ENCODE peak calls at places on chromosomes 6 and 20, in four cellular contexts. One of them, this sample, is unnamed.

GRCh38 chr6:45625191-45625664 is 247.5 kb upstream of the SUPT3H start:
- DNase-seq in HepG2: no peak
- DNase-seq in PC-3: peak
- DNase-seq in neural progenitor cell: no peak
- DNase-seq in this sample: no peak

GRCh38 chr6:117624869-117625481 is 22.7 kb upstream of the GOPC start:
- DNase-seq in HepG2: no peak
- DNase-seq in PC-3: peak
- DNase-seq in neural progenitor cell: peak
- DNase-seq in this sample: no peak

GRCh38 chr20:62751551-62752150 is 43.0 kb downstream of the NTSR1 start:
- DNase-seq in HepG2: no peak
- DNase-seq in PC-3: no peak
- DNase-seq in neural progenitor cell: no peak
- DNase-seq in this sample: no peak

GRCh38 chr6:30325150-30325872 is 1.4 kb upstream of the TRIM39 start:
- DNase-seq in HepG2: peak
- DNase-seq in PC-3: peak
- DNase-seq in neural progenitor cell: peak
- DNase-seq in this sample: peak

GRCh38 chr6:37784585-37784967 is 35.0 kb upstream of the ZFAND3 start:
- DNase-seq in HepG2: no peak
- DNase-seq in PC-3: no peak
- DNase-seq in neural progenitor cell: peak
- DNase-seq in this sample: no peak

GRCh38 chr6:150567823-150568383 is 31.8 kb upstream of the PLEKHG1 start:
- DNase-seq in HepG2: no peak
- DNase-seq in PC-3: peak
- DNase-seq in neural progenitor cell: no peak
- DNase-seq in this sample: no peak

GRCh38 chr6:10429638-10430427 is 15.0 kb upstream of the TFAP2A start:
- DNase-seq in HepG2: peak
- DNase-seq in PC-3: peak
- DNase-seq in neural progenitor cell: peak
- DNase-seq in this sample: no peak

GRCh38 chr6:162019311-162019710 is 708.3 kb downstream of the PRKN start:
- DNase-seq in HepG2: no peak
- DNase-seq in PC-3: no peak
- DNase-seq in neural progenitor cell: no peak
- DNase-seq in this sample: no peak

GRCh38 chr6:28985396-28986164 is 19.5 kb downstream of the ZNF311 start:
- DNase-seq in HepG2: peak
- DNase-seq in PC-3: peak
- DNase-seq in neural progenitor cell: peak
- DNase-seq in this sample: no peak

GRCh38 chr6:80728340-80728739 is 621.9 kb downstream of the BCKDHB start:
- DNase-seq in HepG2: no peak
- DNase-seq in PC-3: no peak
- DNase-seq in neural progenitor cell: no peak
- DNase-seq in this sample: no peak

GRCh38 chr20:53580376-53581111 is 13.1 kb downstream of the ZNF217 start:
- DNase-seq in HepG2: no peak
- DNase-seq in PC-3: peak
- DNase-seq in neural progenitor cell: no peak
- DNase-seq in this sample: peak

GRCh38 chr6:38443341-38443740 is 196.4 kb downstream of the BTBD9 start:
- DNase-seq in HepG2: no peak
- DNase-seq in PC-3: no peak
- DNase-seq in neural progenitor cell: no peak
- DNase-seq in this sample: no peak

GRCh38 chr6:53679446-53679933 is 13.9 kb upstream of the KLHL31 start:
- DNase-seq in HepG2: peak
- DNase-seq in PC-3: peak
- DNase-seq in neural progenitor cell: no peak
- DNase-seq in this sample: peak

GRCh38 chr6:15498640-15499039 is 164.2 kb downstream of the DTNBP1 start:
- DNase-seq in HepG2: no peak
- DNase-seq in PC-3: peak
- DNase-seq in neural progenitor cell: no peak
- DNase-seq in this sample: no peak

GRCh38 chr6:31004285-31004684 is 6.0 kb upstream of the MUC22 start:
- DNase-seq in HepG2: no peak
- DNase-seq in PC-3: peak
- DNase-seq in neural progenitor cell: no peak
- DNase-seq in this sample: no peak

GRCh38 chr6:26607434-26608230 is 10.9 kb downstream of the ABT1 start:
- DNase-seq in HepG2: peak
- DNase-seq in PC-3: peak
- DNase-seq in neural progenitor cell: peak
- DNase-seq in this sample: peak

GRCh38 chr6:158056355-158056754 is 74.7 kb downstream of the SYNJ2 start:
- DNase-seq in HepG2: no peak
- DNase-seq in PC-3: no peak
- DNase-seq in neural progenitor cell: no peak
- DNase-seq in this sample: no peak
- TF ChIP-seq EZH2 in HepG2: no peak
- TF ChIP-seq EZH2 in PC-3: no peak
- TF ChIP-seq EZH2 in neural progenitor cell: no peak
- TF ChIP-seq EZH2 in this sample: no peak

GRCh38 chr6:148595550-148595949 is 151.3 kb upstream of the UST start:
- DNase-seq in HepG2: no peak
- DNase-seq in PC-3: no peak
- DNase-seq in neural progenitor cell: no peak
- DNase-seq in this sample: no peak

GRCh38 chr6:148602136-148602535 is 144.7 kb upstream of the UST start:
- DNase-seq in HepG2: no peak
- DNase-seq in PC-3: no peak
- DNase-seq in neural progenitor cell: no peak
- DNase-seq in this sample: no peak

GRCh38 chr6:148596886-148597455 is 149.9 kb upstream of the UST start:
- DNase-seq in HepG2: no peak
- DNase-seq in PC-3: no peak
- DNase-seq in neural progenitor cell: no peak
- DNase-seq in this sample: no peak

GRCh38 chr6:148598690-148599089 is 148.1 kb upstream of the UST start:
- DNase-seq in HepG2: no peak
- DNase-seq in PC-3: no peak
- DNase-seq in neural progenitor cell: no peak
- DNase-seq in this sample: no peak

GRCh38 chr6:148599967-148600426 is 146.8 kb upstream of the UST start:
- DNase-seq in HepG2: peak
- DNase-seq in PC-3: no peak
- DNase-seq in neural progenitor cell: peak
- DNase-seq in this sample: no peak
- H3K9ac ChIP-seq in HepG2: no peak
- H3K9ac ChIP-seq in PC-3: no peak
- H3K9ac ChIP-seq in neural progenitor cell: no peak
- H3K9ac ChIP-seq in this sample: no peak

GRCh38 chr6:43951063-43951755 is 176.0 kb downstream of the MRPL14 start:
- DNase-seq in HepG2: peak
- DNase-seq in PC-3: peak
- DNase-seq in neural progenitor cell: peak
- DNase-seq in this sample: peak
- TF ChIP-seq CTCF in HepG2: peak
- TF ChIP-seq CTCF in PC-3: peak
- TF ChIP-seq CTCF in neural progenitor cell: peak
- TF ChIP-seq CTCF in this sample: peak

DNA sequence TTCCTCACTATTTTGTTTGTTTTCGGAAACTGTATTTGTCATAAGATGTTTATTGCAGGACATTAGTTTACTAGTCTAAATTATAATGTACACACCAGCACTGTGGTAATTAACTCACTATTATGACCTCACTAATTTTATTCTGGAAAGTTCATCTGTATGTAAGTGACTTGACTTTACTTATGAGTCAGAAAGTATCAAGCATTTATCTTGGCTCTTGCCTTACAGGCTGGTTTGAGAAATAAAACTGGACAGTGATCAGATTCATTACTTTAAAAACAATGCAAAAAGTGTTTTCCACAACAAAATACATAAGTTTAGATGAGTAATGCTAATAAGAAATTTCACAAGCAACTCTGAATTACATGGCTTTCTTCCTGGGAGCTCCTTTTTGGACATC is 180.0 kb downstream of the SOD2 start:
- DNase-seq in HepG2: no peak
- DNase-seq in PC-3: no peak
- DNase-seq in neural progenitor cell: no peak
- DNase-seq in this sample: no peak
- TF ChIP-seq EZH2 in HepG2: no peak
- TF ChIP-seq EZH2 in PC-3: no peak
- TF ChIP-seq EZH2 in neural progenitor cell: no peak
- TF ChIP-seq EZH2 in this sample: no peak

GRCh38 chr6:155186052-155186658 is 77.7 kb upstream of the CLDN20 start:
- DNase-seq in HepG2: no peak
- DNase-seq in PC-3: peak
- DNase-seq in neural progenitor cell: no peak
- DNase-seq in this sample: no peak
- H3K9ac ChIP-seq in HepG2: no peak
- H3K9ac ChIP-seq in PC-3: peak
- H3K9ac ChIP-seq in neural progenitor cell: no peak
- H3K9ac ChIP-seq in this sample: no peak

GRCh38 chr20:16806886-16807285 is 58.7 kb downstream of the OTOR start:
- DNase-seq in HepG2: no peak
- DNase-seq in PC-3: no peak
- DNase-seq in neural progenitor cell: no peak
- DNase-seq in this sample: no peak
- TF ChIP-seq CTCF in HepG2: no peak
- TF ChIP-seq CTCF in PC-3: no peak
- TF ChIP-seq CTCF in neural progenitor cell: no peak
- TF ChIP-seq CTCF in this sample: no peak

DNA sequence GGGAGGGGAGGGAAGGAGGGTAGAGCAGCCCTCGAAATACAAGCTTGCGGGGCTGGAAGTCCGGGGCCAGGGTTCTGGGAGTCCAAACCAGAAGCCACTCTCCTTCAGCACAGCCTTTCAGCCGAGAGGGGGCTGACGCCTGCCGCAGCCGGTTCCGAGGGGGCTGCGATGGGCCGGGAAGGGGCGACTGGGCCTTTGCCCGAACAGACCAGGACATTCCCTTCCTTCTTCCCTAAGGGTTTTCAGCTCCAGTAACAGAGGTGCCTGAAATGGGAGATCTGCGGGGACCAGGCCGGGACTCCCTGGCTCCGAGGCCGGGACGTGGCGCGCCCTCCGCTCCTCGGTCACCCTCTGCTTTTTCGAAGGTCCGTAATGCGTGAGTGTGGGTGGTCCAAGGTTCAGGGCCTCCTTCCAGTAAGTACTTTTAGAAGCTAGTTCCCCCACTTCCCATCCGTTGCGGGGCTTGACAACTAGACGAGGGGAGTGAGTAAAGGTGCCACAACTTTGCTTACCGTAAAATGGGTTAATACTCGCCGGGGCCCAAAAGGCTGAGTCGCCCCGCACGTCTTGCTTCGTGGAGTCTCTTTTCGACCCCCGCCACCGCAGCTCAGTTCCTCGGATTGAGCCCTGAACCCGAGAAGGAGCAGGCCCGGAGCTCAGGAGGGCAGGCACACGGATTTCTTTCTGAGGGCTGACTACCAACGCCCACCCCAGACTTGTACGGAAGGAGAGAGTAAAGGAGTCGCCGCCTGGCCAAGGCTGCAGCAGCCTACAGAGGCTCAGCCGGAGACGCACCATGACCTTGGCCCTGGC is 2.9 kb upstream of the OLIG3 start:
- DNase-seq in HepG2: no peak
- DNase-seq in PC-3: no peak
- DNase-seq in neural progenitor cell: peak
- DNase-seq in this sample: no peak
- TF ChIP-seq EZH2 in HepG2: no peak
- TF ChIP-seq EZH2 in PC-3: no peak
- TF ChIP-seq EZH2 in neural progenitor cell: no peak
- TF ChIP-seq EZH2 in this sample: no peak

DNA sequence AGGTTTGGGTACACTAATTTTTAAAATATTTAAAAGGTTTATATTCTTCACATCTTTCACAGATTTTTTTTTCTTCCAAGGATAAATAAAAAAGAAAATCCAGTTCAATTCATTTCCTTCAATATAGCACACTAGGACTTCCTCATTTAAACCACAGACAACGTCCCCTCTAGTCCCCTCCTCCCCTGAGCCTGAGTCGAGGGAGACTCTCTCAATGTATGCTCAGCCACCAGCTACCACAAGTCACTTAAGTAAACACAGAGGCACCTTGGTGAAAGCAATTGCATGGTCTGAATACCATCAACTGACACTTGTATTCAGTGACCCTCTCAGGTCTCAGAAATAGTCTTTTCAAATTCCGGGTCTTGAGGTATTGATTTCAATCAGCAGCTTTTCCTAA is 88.6 kb downstream of the SIM1 start:
- DNase-seq in HepG2: no peak
- DNase-seq in PC-3: no peak
- DNase-seq in neural progenitor cell: peak
- DNase-seq in this sample: peak
- H3K9ac ChIP-seq in HepG2: no peak
- H3K9ac ChIP-seq in PC-3: no peak
- H3K9ac ChIP-seq in neural progenitor cell: no peak
- H3K9ac ChIP-seq in this sample: no peak

GRCh38 chr20:63911171-63911570 is 16.2 kb downstream of the DNAJC5 start:
- DNase-seq in HepG2: no peak
- DNase-seq in PC-3: peak
- DNase-seq in neural progenitor cell: no peak
- DNase-seq in this sample: no peak

GRCh38 chr20:63917811-63918210 is 22.9 kb downstream of the DNAJC5 start:
- DNase-seq in HepG2: no peak
- DNase-seq in PC-3: no peak
- DNase-seq in neural progenitor cell: no peak
- DNase-seq in this sample: no peak

GRCh38 chr20:63913768-63914167 is 18.8 kb downstream of the DNAJC5 start:
- DNase-seq in HepG2: no peak
- DNase-seq in PC-3: no peak
- DNase-seq in neural progenitor cell: no peak
- DNase-seq in this sample: no peak

GRCh38 chr20:63919130-63919529 is 24.2 kb downstream of the DNAJC5 start:
- DNase-seq in HepG2: no peak
- DNase-seq in PC-3: no peak
- DNase-seq in neural progenitor cell: no peak
- DNase-seq in this sample: no peak

GRCh38 chr20:63915471-63915870 is 20.5 kb downstream of the DNAJC5 start:
- DNase-seq in HepG2: no peak
- DNase-seq in PC-3: no peak
- DNase-seq in neural progenitor cell: no peak
- DNase-seq in this sample: no peak
- TF ChIP-seq CTCF in HepG2: no peak
- TF ChIP-seq CTCF in PC-3: no peak
- TF ChIP-seq CTCF in neural progenitor cell: no peak
- TF ChIP-seq CTCF in this sample: no peak

GRCh38 chr6:165663283-165663735 is 268 bp upstream of the PDE10A start:
- DNase-seq in HepG2: no peak
- DNase-seq in PC-3: peak
- DNase-seq in neural progenitor cell: peak
- DNase-seq in this sample: no peak
- TF ChIP-seq EZH2 in HepG2: no peak
- TF ChIP-seq EZH2 in PC-3: no peak
- TF ChIP-seq EZH2 in neural progenitor cell: peak
- TF ChIP-seq EZH2 in this sample: no peak

This sample was measured in DND-41.